ENCODE peak calls at places on chromosome 10, in seven cellular contexts. P, J, D, S, B, Z and U are unnamed samples.

GRCh38 chr10:16887565-16887964 is 70.3 kb upstream of the RSU1 start:
- DNase-seq in P (peak; percentile 93), Z (peak; percentile 17), J (peak; percentile 85), B (peak; percentile 85), S (peak; percentile 42), D (no peak), U (peak; percentile 65)

GRCh38 chr10:76126607-76127190 is 695.3 kb downstream of the LRMDA start:
- DNase-seq in Z (no peak), B (no peak), P (no peak), D (no peak), S (no peak), J (no peak), U (peak; percentile 71)

GRCh38 chr10:117112220-117112619 is 25.9 kb downstream of the VAX1 start:
- DNase-seq in Z (no peak), D (peak; percentile 15), J (no peak), B (no peak), P (no peak), S (no peak), U (no peak)

GRCh38 chr10:3391657-3392056 is 219.1 kb upstream of the PITRM1 start:
- DNase-seq in P (peak; percentile 52), D (no peak), Z (no peak), J (peak; percentile 31), B (no peak), S (no peak), U (no peak)

GRCh38 chr10:82866424-82867020 is 991.5 kb downstream of the NRG3 start:
- DNase-seq in Z (no peak), D (no peak), P (peak; percentile 0), J (peak; percentile 20), S (no peak), B (peak; percentile 31), U (no peak)

GRCh38 chr10:51137741-51138529 is 63.6 kb downstream of the PRKG1 start:
- DNase-seq in P (peak; percentile 76), D (no peak), B (peak; percentile 77), Z (no peak), J (peak; percentile 38), S (no peak), U (peak; percentile 9)

GRCh38 chr10:113846036-113846435 is 7.8 kb downstream of the DCLRE1A start:
- DNase-seq in D (no peak), Z (no peak), S (no peak), B (no peak), P (no peak), J (no peak), U (no peak)

GRCh38 chr10:107834706-107835105 is 670.2 kb upstream of the SORCS1 start:
- DNase-seq in S (no peak), Z (no peak), B (no peak), J (no peak), P (no peak), D (no peak), U (no peak)

GRCh38 chr10:22436893-22437619 is 91.8 kb downstream of the SPAG6 start:
- DNase-seq in Z (peak; percentile 87), B (peak; percentile 95), P (peak; percentile 89), D (peak; percentile 92), S (peak; percentile 70), J (peak; percentile 93), U (peak; percentile 81)
- TF ChIP-seq CTCF in Z (no peak), B (no peak), P (no peak), D (no peak), S (no peak), J (no peak), U (no peak)

GRCh38 chr10:61897671-61898434 is 3.6 kb upstream of the ARID5B start:
- DNase-seq in P (peak; percentile 38), D (no peak), Z (peak; percentile 31), J (peak; percentile 47), B (peak; percentile 60), S (peak; percentile 49), U (no peak)
- TF ChIP-seq CTCF in P (peak; percentile 28), D (no peak), Z (peak; percentile 40), J (peak; percentile 16), B (peak; percentile 14), S (no peak), U (peak; percentile 55)

GRCh38 chr10:119028900-119029612 is 458 bp upstream of the NANOS1 start:
- DNase-seq in J (peak; percentile 77), B (peak; percentile 81), S (peak; percentile 97), P (peak; percentile 81), Z (peak; percentile 94), D (peak; percentile 85), U (peak; percentile 59)

GRCh38 chr10:119026301-119027110 is 3.0 kb upstream of the NANOS1 start:
- DNase-seq in P (no peak), B (peak; percentile 19), J (no peak), D (no peak), Z (no peak), S (no peak), U (peak; percentile 54)

GRCh38 chr10:119029613-119030420 is at the start of gene NANOS1:
- DNase-seq in D (no peak), S (no peak), B (no peak), Z (peak; percentile 57), P (peak; percentile 21), J (no peak), U (no peak)

GRCh38 chr10:119031496-119032059 is 2.1 kb downstream of the NANOS1 start:
- DNase-seq in B (peak; percentile 74), Z (no peak), D (no peak), S (no peak), P (peak; percentile 43), J (no peak), U (no peak)

DNA sequence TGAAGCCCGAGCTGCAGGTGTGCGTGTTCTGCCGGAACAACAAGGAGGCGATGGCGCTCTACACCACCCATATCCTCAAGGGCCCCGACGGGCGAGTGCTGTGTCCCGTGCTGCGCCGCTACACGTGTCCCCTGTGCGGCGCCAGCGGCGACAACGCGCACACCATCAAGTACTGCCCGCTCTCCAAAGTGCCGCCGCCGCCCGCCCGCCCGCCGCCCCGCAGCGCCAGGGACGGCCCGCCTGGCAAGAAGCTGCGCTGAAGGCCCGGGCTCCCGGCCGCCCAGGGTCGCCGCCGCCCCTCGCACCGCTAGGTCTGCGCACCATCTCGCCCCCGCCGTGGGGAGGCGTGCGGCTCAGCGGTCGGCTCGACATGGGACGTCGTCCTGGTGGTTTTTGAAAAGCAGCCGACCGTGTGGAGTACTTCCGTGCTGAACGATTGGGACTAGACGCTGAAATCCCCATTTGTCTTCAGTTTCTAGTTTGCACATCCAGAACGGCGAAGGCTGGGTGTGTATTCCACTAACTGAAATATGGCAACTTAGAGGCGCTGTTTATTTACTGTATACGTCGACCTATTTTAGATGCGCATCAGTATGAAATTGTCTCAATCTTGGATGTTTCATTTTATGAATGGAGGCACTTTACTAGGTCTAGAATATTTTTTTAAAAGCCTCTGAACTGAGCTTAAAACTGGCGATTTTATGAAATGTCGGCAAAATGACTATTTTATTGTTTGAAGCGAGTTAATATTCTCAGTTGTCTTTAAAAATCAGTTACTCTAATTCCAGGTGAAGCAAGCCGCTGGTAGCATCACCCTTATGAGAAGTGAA is 1.1 kb downstream of the NANOS1 start:
- DNase-seq in D (peak; percentile 64), S (peak; percentile 77), P (peak; percentile 47), Z (peak; percentile 73), B (peak; percentile 55), J (peak; percentile 51), U (peak; percentile 13)
- TF ChIP-seq CTCF in D (no peak), S (no peak), P (no peak), Z (no peak), B (no peak), J (no peak), U (no peak)

GRCh38 chr10:71368639-71369038 is 28.1 kb upstream of the CDH23 start:
- DNase-seq in P (no peak), D (no peak), S (no peak), J (no peak), Z (no peak), B (no peak), U (no peak)
- TF ChIP-seq CTCF in P (no peak), D (no peak), S (no peak), J (no peak), Z (peak; percentile 28), B (no peak), U (peak; percentile 20)

GRCh38 chr10:80855348-80855971 is 317.8 kb downstream of the SH2D4B start:
- DNase-seq in J (no peak), S (peak; percentile 50), Z (peak; percentile 19), B (no peak), D (no peak), P (no peak), U (no peak)
- TF ChIP-seq CTCF in J (no peak), S (no peak), Z (peak; percentile 39), B (no peak), D (peak; percentile 17), P (no peak), U (peak; percentile 13)

GRCh38 chr10:31947144-31947926 is 18.7 kb upstream of the ARHGAP12 start:
- DNase-seq in B (peak; percentile 96), S (peak; percentile 50), P (peak; percentile 95), Z (no peak), J (peak; percentile 88), D (peak; percentile 79), U (peak; percentile 77)
- TF ChIP-seq CTCF in B (peak; percentile 14), S (peak; percentile 64), P (peak; percentile 53), Z (peak; percentile 49), J (no peak), D (peak; percentile 67), U (peak; percentile 57)

GRCh38 chr10:127353544-127353943 is 157.2 kb upstream of the INSYN2A start:
- DNase-seq in Z (no peak), S (no peak), B (no peak), J (no peak), P (no peak), D (no peak), U (no peak)

GRCh38 chr10:127357265-127357664 is 160.9 kb upstream of the INSYN2A start:
- DNase-seq in B (no peak), D (no peak), P (no peak), Z (no peak), S (no peak), J (no peak), U (no peak)

GRCh38 chr10:127349737-127350136 is 153.3 kb upstream of the INSYN2A start:
- DNase-seq in B (peak; percentile 18), S (no peak), Z (no peak), J (no peak), D (no peak), P (peak; percentile 53), U (no peak)

GRCh38 chr10:127354255-127354654 is 157.9 kb upstream of the INSYN2A start:
- DNase-seq in B (no peak), P (no peak), D (no peak), J (no peak), Z (no peak), S (no peak), U (no peak)

GRCh38 chr10:127354992-127355391 is 158.6 kb upstream of the INSYN2A start:
- DNase-seq in D (peak; percentile 3), J (no peak), S (no peak), Z (no peak), B (peak; percentile 38), P (no peak), U (no peak)
- TF ChIP-seq CTCF in D (peak; percentile 51), J (peak; percentile 38), S (no peak), Z (peak; percentile 42), B (peak; percentile 40), P (no peak), U (peak; percentile 58)

GRCh38 chr10:64863836-64864235 is 1342.6 kb downstream of the REEP3 start:
- DNase-seq in S (peak; percentile 28), D (no peak), Z (peak; percentile 32), J (no peak), B (no peak), P (no peak), U (no peak)

DNA sequence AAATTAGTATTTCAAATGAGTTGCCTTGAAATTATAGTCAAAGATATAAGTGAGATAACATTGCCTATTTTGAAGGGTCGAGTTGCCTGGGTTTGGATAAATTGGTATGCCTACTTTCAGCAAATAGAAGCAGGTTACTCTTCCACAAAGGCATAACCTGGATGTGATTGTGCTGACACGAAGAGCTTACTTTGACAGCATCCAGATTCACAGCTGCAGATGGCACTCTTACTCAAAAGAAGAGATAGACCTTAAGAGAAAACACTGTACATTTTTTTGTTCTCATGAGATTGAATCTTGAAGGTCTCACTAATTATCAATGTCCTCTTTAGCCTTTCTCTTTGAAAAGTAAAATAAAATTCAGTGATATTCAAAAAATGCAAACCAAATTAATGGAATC is 1338.7 kb downstream of the REEP3 start:
- DNase-seq in D (no peak), J (no peak), Z (no peak), P (no peak), S (no peak), B (no peak), U (no peak)
- TF ChIP-seq CTCF in D (no peak), J (no peak), Z (no peak), P (no peak), S (no peak), B (no peak), U (no peak)